ENCODE peak calls at places on chromosomes 2 and 18, in four cellular contexts. H is fibroblast of lung, M is uterus, R is heart right ventricle. W is an unnamed sample.
A peak's percentile ranks its signal among the peaks of the same experiment; 100 is the strongest.

GRCh38 chr2:115294999-115295398 is 852.6 kb downstream of the DPP10 start:
- DNase-seq in H (no peak), M (no peak), R (no peak), W (no peak)

GRCh38 chr18:57728941-57729511 is 74.1 kb downstream of the ATP8B1 start:
- DNase-seq in R (no peak), H (no peak), M (no peak), W (no peak)

GRCh38 chr2:20673686-20674308 is 6.9 kb downstream of the GDF7 start:
- DNase-seq in H (no peak), R (no peak), M (no peak), W (no peak)

GRCh38 chr2:14577843-14578242 is 54.7 kb upstream of the LRATD1 start:
- DNase-seq in R (no peak), M (no peak), H (no peak), W (no peak)

GRCh38 chr18:43662657-43663056 is 385.4 kb upstream of the SYT4 start:
- DNase-seq in R (no peak), H (peak; percentile 93), M (no peak), W (peak; percentile 30)

GRCh38 chr2:15719566-15720313 is 128.1 kb downstream of the DDX1 start:
- DNase-seq in R (no peak), M (no peak), H (no peak), W (no peak)

GRCh38 chr2:229254206-229254605 is 16.9 kb downstream of the PID1 start:
- DNase-seq in R (no peak), H (no peak), M (no peak), W (peak; percentile 81)

GRCh38 chr2:128755693-128756371 is 437.2 kb upstream of the HS6ST1 start:
- DNase-seq in R (no peak), H (no peak), M (no peak), W (no peak)

GRCh38 chr2:240989451-240990265 is 8.8 kb upstream of the SNED1 start:
- DNase-seq in M (peak; percentile 30), R (no peak), H (peak; percentile 23), W (peak; percentile 48)

GRCh38 chr2:1348789-1349188 is 64.5 kb upstream of the TPO start:
- DNase-seq in R (no peak), H (no peak), M (no peak), W (no peak)

GRCh38 chr18:78506031-78506461 is 473.6 kb upstream of the SALL3 start:
- DNase-seq in M (no peak), H (no peak), R (no peak), W (no peak)

GRCh38 chr2:107337209-107337898 is 451.4 kb upstream of the ST6GAL2 start:
- DNase-seq in R (no peak), M (no peak), H (peak; percentile 76), W (peak; percentile 28)

GRCh38 chr2:4354678-4355077 is 651.3 kb downstream of the DCDC2C start:
- DNase-seq in M (no peak), R (no peak), H (no peak), W (no peak)

GRCh38 chr2:134246154-134246874 is 7.6 kb upstream of the MGAT5 start:
- DNase-seq in R (no peak), M (no peak), H (no peak), W (no peak)

GRCh38 chr2:85468704-85469349 is 50.3 kb downstream of the SH2D6 start:
- DNase-seq in R (no peak), M (no peak), H (peak; percentile 79), W (peak; percentile 32)

GRCh38 chr2:233498126-233498525 is 68.5 kb downstream of the USP40 start:
- DNase-seq in H (no peak), M (no peak), R (no peak), W (no peak)

GRCh38 chr18:79643049-79643765 is 36.4 kb upstream of the CTDP1 start:
- DNase-seq in R (no peak), M (no peak), H (no peak), W (no peak)

GRCh38 chr2:170856066-170856465 is 39.4 kb downstream of the GAD1 start:
- DNase-seq in R (no peak), M (no peak), H (no peak), W (no peak)

GRCh38 chr2:45404807-45405297 is 206.2 kb downstream of the SRBD1 start:
- DNase-seq in H (peak; percentile 65), R (no peak), M (no peak), W (peak; percentile 20)

GRCh38 chr2:232927041-232927792 is 57.2 kb downstream of the SNORC start:
- DNase-seq in R (no peak), M (no peak), H (peak; percentile 36), W (no peak)

GRCh38 chr2:120353931-120354330 is 8.0 kb downstream of the INHBB start:
- DNase-seq in H (no peak), M (no peak), R (no peak), W (no peak)

GRCh38 chr2:240508832-240509545 is 48.8 kb downstream of the ANKMY1 start:
- DNase-seq in R (no peak), H (no peak), M (no peak), W (no peak)

GRCh38 chr2:105950521-105951389 is 206.0 kb downstream of the NCK2 start:
- DNase-seq in M (no peak), H (peak; percentile 5), R (no peak), W (no peak)

GRCh38 chr2:9398881-9399805 is 24.2 kb downstream of the ITGB1BP1 start:
- DNase-seq in H (no peak), R (no peak), M (peak; percentile 71), W (peak; percentile 84)

GRCh38 chr2:80292474-80292873 is 12.1 kb downstream of the LRRTM1 start:
- DNase-seq in M (no peak), H (no peak), R (no peak), W (no peak)

GRCh38 chr2:165573534-165574461 is 104.3 kb downstream of the CSRNP3 start:
- DNase-seq in H (peak; percentile 63), M (peak; percentile 33), R (peak; percentile 17), W (peak; percentile 5)

GRCh38 chr2:201151127-201152074 is 31.5 kb upstream of the CASP10 start:
- DNase-seq in H (peak; percentile 93), M (no peak), R (no peak), W (peak; percentile 89)

GRCh38 chr2:67583185-67583584 is 186.1 kb downstream of the ETAA1 start:
- DNase-seq in M (no peak), R (no peak), H (no peak), W (no peak)

GRCh38 chr18:8656226-8656625 is 47.0 kb downstream of the RAB12 start:
- DNase-seq in M (no peak), R (no peak), H (no peak), W (no peak)

GRCh38 chr2:1791670-1792069 is 47.4 kb upstream of the PXDN start:
- DNase-seq in R (no peak), M (no peak), H (no peak), W (peak; percentile 88)

GRCh38 chr18:68803371-68803770 is 5.5 kb downstream of the CCDC102B start:
- DNase-seq in R (peak; percentile 66), H (peak; percentile 90), M (peak; percentile 49), W (peak; percentile 98)

DNA sequence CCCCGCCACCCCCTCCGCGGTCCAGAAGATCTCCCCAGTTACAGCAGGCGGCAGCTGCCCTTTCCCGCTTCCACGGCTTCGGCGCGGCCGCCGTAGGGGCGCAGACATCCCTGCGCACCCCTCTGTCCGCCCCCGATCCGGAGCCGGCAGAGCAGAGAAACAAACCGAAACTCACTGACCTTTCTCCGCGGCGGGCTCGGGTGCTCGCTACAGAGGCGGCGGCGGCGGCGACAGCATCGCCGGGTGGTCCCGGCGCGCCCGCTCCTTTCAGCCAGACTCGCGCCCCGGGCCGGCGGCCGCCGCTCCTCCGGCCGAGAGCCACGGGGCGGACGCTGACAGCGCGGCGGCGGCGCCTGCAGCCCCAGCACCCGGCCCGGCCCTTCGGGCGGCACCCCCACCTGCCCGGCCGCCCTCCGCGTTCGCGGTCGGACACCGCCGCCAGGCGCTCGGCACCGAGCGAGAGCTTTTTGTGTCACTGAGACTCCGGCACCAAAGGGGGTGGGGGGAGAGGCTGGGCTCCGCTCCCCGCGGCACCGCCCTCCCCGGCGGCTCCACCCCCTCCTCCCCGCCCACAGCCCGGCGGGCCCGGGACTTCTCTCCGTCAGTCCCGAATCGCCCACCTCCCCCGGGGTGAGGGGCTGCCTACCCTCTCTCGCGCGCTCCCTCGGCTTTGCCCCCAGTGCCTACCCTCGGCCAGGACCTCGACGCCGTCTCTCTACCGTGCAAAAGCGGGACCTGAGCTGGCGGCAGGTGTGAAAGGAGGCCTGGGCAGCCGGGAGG is 1.4 kb upstream of the RNF152 start:
- DNase-seq in R (peak; percentile 87), H (peak; percentile 62), M (peak; percentile 89), W (peak; percentile 75)
- TF ChIP-seq CTCF in R (peak; percentile 16), H (no peak), M (peak; percentile 76), W (peak; percentile 16)

GRCh38 chr2:218711550-218711929 is 905 bp downstream of the TTLL4 start:
- DNase-seq in R (no peak), M (no peak), H (peak; percentile 67), W (peak; percentile 58)

GRCh38 chr2:218710334-218710686 is 325 bp upstream of the TTLL4 start:
- DNase-seq in H (no peak), M (no peak), R (no peak), W (no peak)

GRCh38 chr2:218710687-218711549 is at the start of gene TTLL4:
- DNase-seq in M (peak; percentile 97), R (peak; percentile 99), H (peak; percentile 91), W (peak; percentile 96)

GRCh38 chr2:218708086-218708485 is 2.5 kb upstream of the TTLL4 start:
- DNase-seq in H (no peak), M (no peak), R (no peak), W (no peak)

GRCh38 chr2:218709906-218710305 is 729 bp upstream of the TTLL4 start:
- DNase-seq in H (no peak), M (no peak), R (no peak), W (no peak)
- H3K4me3 ChIP-seq in H (no peak overlapping the region), M (no peak overlapping the region), R (no peak overlapping the region), W (peak overlapping the region; percentile 58)

GRCh38 chr2:131035112-131035825 is 58.0 kb downstream of the FAM168B start:
- DNase-seq in R (no peak), H (no peak), M (no peak), W (no peak)

GRCh38 chr2:131034122-131035051 is 58.9 kb downstream of the FAM168B start:
- DNase-seq in M (no peak), H (peak; percentile 51), R (no peak), W (no peak)

GRCh38 chr2:131031875-131032274 is 61.4 kb downstream of the FAM168B start:
- DNase-seq in R (no peak), H (no peak), M (no peak), W (no peak)

GRCh38 chr2:131032393-131032836 is 60.8 kb downstream of the FAM168B start:
- DNase-seq in R (no peak), M (no peak), H (no peak), W (no peak)

GRCh38 chr2:131033786-131034121 is 59.5 kb downstream of the FAM168B start:
- DNase-seq in M (no peak), H (no peak), R (no peak), W (no peak)
- TF ChIP-seq CTCF in M (no peak), H (no peak), R (no peak), W (no peak)

DNA sequence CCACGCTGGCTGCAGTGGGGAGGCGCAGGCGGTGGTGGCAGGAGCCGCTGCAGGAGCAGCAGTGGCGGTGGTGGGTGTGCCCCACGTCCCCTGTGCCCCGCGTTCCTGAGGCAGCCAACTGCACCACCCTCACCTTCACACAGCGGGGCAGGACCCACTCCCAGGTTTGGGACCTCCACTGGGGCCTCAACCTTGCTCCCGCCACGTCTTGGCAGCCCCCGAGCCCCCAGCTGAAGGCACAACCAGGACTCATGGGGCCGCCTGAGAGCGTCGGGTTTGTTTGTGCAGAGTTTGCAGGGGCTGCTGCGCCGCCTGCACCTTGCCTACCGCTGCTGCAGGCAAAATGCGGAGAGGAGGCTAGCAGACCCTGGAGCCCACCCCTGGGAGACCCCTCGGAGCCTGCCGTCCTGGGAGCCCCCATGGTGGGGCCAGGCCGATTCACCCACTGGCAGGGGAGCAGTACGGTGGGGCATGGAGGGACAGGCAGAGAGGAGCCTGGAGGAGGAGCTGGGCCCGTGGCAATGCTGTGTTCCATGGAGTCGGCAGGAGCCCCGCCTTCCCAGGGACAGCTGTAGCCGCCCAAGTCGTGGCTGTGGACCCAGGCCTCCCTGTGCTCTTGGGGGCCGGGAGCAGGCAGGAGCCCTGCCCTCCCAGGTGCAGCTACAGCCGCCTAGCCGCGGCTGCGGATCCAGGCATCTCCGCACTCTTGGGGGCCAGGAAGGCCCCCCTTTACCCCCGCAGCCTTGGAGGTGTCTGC is 14.7 kb upstream of the EML6 start:
- DNase-seq in M (no peak), H (peak; percentile 24), R (peak; percentile 51), W (peak; percentile 12)
- H3K4me3 ChIP-seq in M (peak overlapping the region; percentile 16), H (peak overlapping the region; percentile 51), R (peak overlapping the region; percentile 32), W (peak overlapping the region; percentile 40)

W was measured in fibroblast of villous mesenchyme.